ENCODE peak calls at places on chromosomes 5 and 9, in four cellular contexts. X is stimulated activated CD4-positive, alpha-beta T cell treated with anti-CD3 and anti-CD28 coated beads, TNF-alpha, amount 100 ng/mL, for 24 hours; D is mucosa of gallbladder; P is naive thymus-derived CD4-positive, alpha-beta T cell. W is an unnamed sample.

GRCh38 chr5:53091304-53091703 is 18.3 kb downstream of the MOCS2 start:
- DNase-seq in P (no peak), X (no peak), D (no peak), W (no peak)

GRCh38 chr9:112754578-112754977 is 4.0 kb downstream of the SNX30 start:
- DNase-seq in X (no peak), P (no peak), D (no peak), W (no peak)

GRCh38 chr9:82829818-82830217 is 233.1 kb downstream of the RASEF start:
- DNase-seq in P (no peak), D (no peak), X (no peak), W (no peak)

GRCh38 chr5:76544268-76544926 is 78.8 kb downstream of the F2RL2 start:
- DNase-seq in X (no peak), P (no peak), D (peak), W (peak)

GRCh38 chr5:131302506-131302905 is 38.7 kb downstream of the CDC42SE2 start:
- DNase-seq in X (no peak), D (no peak), P (no peak), W (no peak)

GRCh38 chr9:119332522-119332921 is 36.7 kb downstream of the BRINP1 start:
- DNase-seq in D (no peak), P (no peak), X (no peak), W (no peak)

GRCh38 chr5:80140496-80140895 is 105.3 kb downstream of the THBS4 start:
- DNase-seq in P (no peak), X (no peak), D (no peak), W (no peak)

GRCh38 chr9:79687131-79687447 is 115.3 kb downstream of the TLE4 start:
- DNase-seq in P (no peak), D (no peak), X (no peak), W (no peak)

GRCh38 chr9:89537166-89537565 is 39.3 kb upstream of the SEMA4D start:
- DNase-seq in X (no peak), D (no peak), P (no peak), W (no peak)

GRCh38 chr9:33765411-33765810 is 29.9 kb upstream of the PRSS3 start:
- DNase-seq in P (no peak), X (no peak), D (no peak), W (no peak)

GRCh38 chr5:34996236-34996635 is 51.5 kb downstream of the AGXT2 start:
- DNase-seq in X (no peak), D (no peak), P (no peak), W (no peak)

GRCh38 chr9:108444400-108445358 is 411.1 kb downstream of the ACTL7B start:
- DNase-seq in P (no peak), D (no peak), X (no peak), W (no peak)

GRCh38 chr5:178668579-178668978 is 41.7 kb upstream of the CLK4 start:
- DNase-seq in D (no peak), P (no peak), X (no peak), W (no peak)

GRCh38 chr5:94847019-94847418 is 228.6 kb downstream of the SLF1 start:
- DNase-seq in X (no peak), D (no peak), P (no peak), W (no peak)

GRCh38 chr5:176743136-176743827 is 67.1 kb upstream of the UNC5A start:
- DNase-seq in P (no peak), D (no peak), X (no peak), W (no peak)

GRCh38 chr9:93645149-93645889 is 68.9 kb downstream of the PHF2 start:
- DNase-seq in P (no peak), D (no peak), X (no peak), W (no peak)

GRCh38 chr5:81093536-81094196 is 133.5 kb downstream of the RASGRF2 start:
- DNase-seq in D (no peak), X (no peak), P (no peak), W (no peak)

GRCh38 chr5:77935516-77936364 is 159.6 kb upstream of the TBCA start:
- DNase-seq in X (no peak), D (no peak), P (no peak), W (no peak)

GRCh38 chr5:161382702-161383101 is 163.8 kb downstream of the GABRB2 start:
- DNase-seq in X (no peak), D (no peak), P (no peak), W (no peak)

GRCh38 chr5:56816546-56817081 is 1.3 kb downstream of the MAP3K1 start:
- DNase-seq in X (peak), D (peak), P (peak), W (peak)

GRCh38 chr9:1173211-1173610 is 123.1 kb downstream of the DMRT2 start:
- DNase-seq in P (no peak), D (peak), X (no peak), W (no peak)

GRCh38 chr9:81632599-81632998 is 56.7 kb downstream of the TLE1 start:
- DNase-seq in X (no peak), D (no peak), P (no peak), W (no peak)

GRCh38 chr9:92359380-92360007 is 33.7 kb downstream of the CENPP start:
- DNase-seq in X (no peak), D (no peak), P (no peak), W (no peak)

GRCh38 chr5:146751781-146752401 is 126.7 kb downstream of the PPP2R2B start:
- DNase-seq in P (no peak), X (no peak), D (peak), W (no peak)

GRCh38 chr9:133711428-133712220 is 26.5 kb downstream of the SARDH start:
- DNase-seq in X (no peak), P (no peak), D (no peak), W (no peak)

W was measured in testis.